ENCODE peak calls at places on chromosomes 6 and 20, in four cellular contexts. J is GM06990, S is colonic mucosa, I is hepatocyte. N is an unnamed sample.

GRCh38 chr6:33073431-33073871 is at the start of gene HLA-DPA1:
- DNase-seq in J (peak; percentile 79), S (peak; percentile 28), I (no peak), N (no peak)

GRCh38 chr6:15526129-15526764 is 136.6 kb downstream of the DTNBP1 start:
- DNase-seq in I (no peak), J (no peak), S (no peak), N (no peak)

GRCh38 chr20:42435230-42435629 is 754.5 kb downstream of the PTPRT start:
- DNase-seq in J (no peak), I (no peak), S (no peak), N (no peak)

GRCh38 chr20:47241345-47241781 is 115.1 kb downstream of the ZMYND8 start:
- DNase-seq in I (no peak), S (no peak), J (no peak), N (no peak)

GRCh38 chr6:162973141-162973872 is 245.5 kb downstream of the PACRG start:
- DNase-seq in S (no peak), I (no peak), J (no peak), N (no peak)

GRCh38 chr6:137016366-137016765 is 28.4 kb downstream of the IL20RA start:
- DNase-seq in J (no peak), S (no peak), I (no peak), N (no peak)

GRCh38 chr6:21185849-21186478 is 407.6 kb upstream of the SOX4 start:
- DNase-seq in I (no peak), S (no peak), J (no peak), N (no peak)

GRCh38 chr20:6045566-6045965 is 8.3 kb downstream of the LRRN4 start:
- DNase-seq in J (no peak), S (no peak), I (no peak), N (no peak)

GRCh38 chr6:132063738-132064137 is 112.6 kb upstream of the CCN2 start:
- DNase-seq in J (no peak), I (peak; percentile 37), S (no peak), N (no peak)

GRCh38 chr6:56246941-56247653 is at the start of gene COL21A1:
- DNase-seq in J (no peak), S (peak; percentile 31), I (peak; percentile 69), N (peak; percentile 16)

GRCh38 chr20:57810511-57811372 is 100.9 kb upstream of the PMEPA1 start:
- DNase-seq in S (no peak), J (no peak), I (peak; percentile 84), N (peak; percentile 40)

GRCh38 chr6:81933648-81934047 is 181.2 kb upstream of the TENT5A start:
- DNase-seq in J (no peak), S (no peak), I (no peak), N (no peak)

GRCh38 chr20:18252597-18253451 is 35.5 kb upstream of the ZNF133 start:
- DNase-seq in I (no peak), S (no peak), J (no peak), N (no peak)

GRCh38 chr6:169265486-169266131 is 12.0 kb upstream of the THBS2 start:
- DNase-seq in S (no peak), J (no peak), I (no peak), N (no peak)

GRCh38 chr6:33882154-33882553 is 78.4 kb upstream of the MLN start:
- DNase-seq in I (peak; percentile 25), S (no peak), J (no peak), N (no peak)

GRCh38 chr20:24317224-24317623 is 152.2 kb upstream of the SYNDIG1 start:
- DNase-seq in J (no peak), S (no peak), I (no peak), N (no peak)

GRCh38 chr6:84428300-84428907 is 201.0 kb upstream of the CEP162 start:
- DNase-seq in J (no peak), I (peak; percentile 76), S (peak; percentile 21), N (no peak)

GRCh38 chr6:47187883-47188587 is 121.7 kb downstream of the TNFRSF21 start:
- DNase-seq in S (no peak), I (peak; percentile 44), J (no peak), N (no peak)

GRCh38 chr6:113809818-113810217 is 47.3 kb upstream of the MARCKS start:
- DNase-seq in S (no peak), J (peak; percentile 68), I (no peak), N (no peak)

GRCh38 chr20:62363920-62364851 is 2.9 kb downstream of the LAMA5 start:
- DNase-seq in S (no peak), J (no peak), I (peak; percentile 59), N (peak; percentile 48)

GRCh38 chr20:40865095-40865494 is 163.5 kb upstream of the TOP1 start:
- DNase-seq in S (no peak), I (no peak), J (no peak), N (no peak)

GRCh38 chr6:140269766-140270165 is 895.3 kb upstream of the CITED2 start:
- DNase-seq in S (no peak), J (no peak), I (no peak), N (no peak)

GRCh38 chr20:47576516-47577033 is 74.9 kb downstream of the NCOA3 start:
- DNase-seq in I (peak; percentile 79), S (peak; percentile 80), J (peak; percentile 29), N (peak; percentile 55)

GRCh38 chr20:35444226-35444625 is 6.2 kb upstream of the GDF5 start:
- DNase-seq in I (no peak), S (no peak), J (no peak), N (no peak)

GRCh38 chr20:35448788-35449373 is 6.5 kb upstream of the CEP250 start:
- DNase-seq in J (no peak), S (no peak), I (no peak), N (no peak)

GRCh38 chr20:35451295-35451694 is 4.1 kb upstream of the CEP250 start:
- DNase-seq in S (peak; percentile 51), J (no peak), I (no peak), N (no peak)

GRCh38 chr20:35446356-35447078 is 8.5 kb upstream of the GDF5 start:
- DNase-seq in J (no peak), S (no peak), I (no peak), N (no peak)

GRCh38 chr20:35447082-35447789 is 8.2 kb upstream of the CEP250 start:
- DNase-seq in S (peak; percentile 96), J (peak; percentile 70), I (peak; percentile 88), N (peak; percentile 83)
- H3K4me3 ChIP-seq in S (peak overlapping the region; percentile 23), J (peak overlapping the region; percentile 46), I (peak overlapping the region; percentile 5), N (no peak overlapping the region)

GRCh38 chr20:52936368-52936986 is 35.7 kb upstream of the TSHZ2 start:
- DNase-seq in I (no peak), J (no peak), S (no peak), N (no peak)

GRCh38 chr20:52933867-52934266 is 38.3 kb upstream of the TSHZ2 start:
- DNase-seq in J (no peak), I (no peak), S (no peak), N (no peak)

GRCh38 chr20:52941803-52942202 is 30.4 kb upstream of the TSHZ2 start:
- DNase-seq in J (no peak), S (no peak), I (no peak), N (no peak)

GRCh38 chr20:52943185-52943841 is 28.8 kb upstream of the TSHZ2 start:
- DNase-seq in I (peak; percentile 28), J (no peak), S (no peak), N (no peak)

GRCh38 chr20:52937701-52938100 is 34.5 kb upstream of the TSHZ2 start:
- DNase-seq in S (no peak), I (no peak), J (no peak), N (no peak)
- TF ChIP-seq CTCF in S (no peak), I (no peak), J (peak; percentile 8), N (no peak)

GRCh38 chr6:54294965-54295532 is 13.2 kb upstream of the TINAG start:
- DNase-seq in I (no peak), J (no peak), S (no peak), N (peak; percentile 35)
- H3K4me3 ChIP-seq in I (no peak overlapping the region), J (no peak overlapping the region), S (no peak overlapping the region), N (no peak overlapping the region)

GRCh38 chr6:14474816-14475215 is 357.2 kb downstream of the CD83 start:
- DNase-seq in S (no peak), J (no peak), I (no peak), N (no peak)

GRCh38 chr6:14475306-14475705 is 357.7 kb downstream of the CD83 start:
- DNase-seq in J (no peak), I (no peak), S (no peak), N (no peak)

GRCh38 chr6:14478396-14479225 is 361.0 kb downstream of the CD83 start:
- DNase-seq in J (no peak), I (no peak), S (no peak), N (no peak)

GRCh38 chr6:14477559-14477958 is 360.0 kb downstream of the CD83 start:
- DNase-seq in I (no peak), S (no peak), J (no peak), N (no peak)

GRCh38 chr6:14476793-14477531 is 359.4 kb downstream of the CD83 start:
- DNase-seq in J (no peak), I (peak; percentile 85), S (peak; percentile 64), N (no peak)
- TF ChIP-seq CTCF in J (no peak), I (no peak), S (no peak), N (no peak)

GRCh38 chr20:32535953-32536823 is 48.9 kb downstream of the NOL4L start:
- DNase-seq in S (peak; percentile 81), I (peak; percentile 92), J (peak; percentile 87), N (peak; percentile 91)
- H3K4me3 ChIP-seq in S (peak overlapping the region; percentile 37), I (peak overlapping the region; percentile 46), J (peak overlapping the region; percentile 63), N (no peak overlapping the region)

N was measured in mucosa of descending colon.